ENCODE peak calls at places on chromosomes 13 and 19, in four cellular contexts. I is GM12878, G is IMR-90, O is K562. M is an unnamed sample.

GRCh38 chr13:27406178-27406939 is 18.1 kb upstream of the GTF3A start:
- DNase-seq in I (no peak), G (peak; percentile 49), O (peak; percentile 17), M (no peak)

GRCh38 chr13:99307247-99307646 is at the start of gene GPR183:
- DNase-seq in I (no peak), G (peak; percentile 43), O (no peak), M (no peak)

GRCh38 chr19:47340477-47341208 is 8.5 kb upstream of the DHX34 start:
- DNase-seq in I (no peak), G (no peak), O (no peak), M (no peak)

GRCh38 chr19:35031072-35031881 is 1.0 kb downstream of the SCN1B start:
- DNase-seq in I (no peak), G (peak; percentile 18), O (peak; percentile 66), M (no peak)

GRCh38 chr19:3146677-3147100 is 10.9 kb downstream of the GNA15 start:
- DNase-seq in I (no peak), G (no peak), O (peak; percentile 68), M (peak; percentile 96)

GRCh38 chr19:35354898-35355297 is 3.4 kb upstream of the FFAR3 start:
- DNase-seq in I (peak; percentile 65), G (no peak), O (no peak), M (no peak)

GRCh38 chr19:11495885-11496284 is 9.8 kb downstream of the ZNF653 start:
- DNase-seq in I (no peak), G (no peak), O (no peak), M (no peak)

GRCh38 chr13:25175026-25175425 is 2.9 kb upstream of the AMER2 start:
- DNase-seq in I (no peak), G (no peak), O (no peak), M (no peak)

GRCh38 chr13:104014803-104015645 is 948.8 kb upstream of the SLC10A2 start:
- DNase-seq in I (no peak), G (peak; percentile 39), O (no peak), M (no peak)

GRCh38 chr19:46460981-46461380 is 10.4 kb downstream of the PNMA8A start:
- DNase-seq in I (no peak), G (no peak), O (no peak), M (no peak)

GRCh38 chr13:90867336-90867683 is 480.2 kb upstream of the MIR17HG start:
- DNase-seq in I (peak; percentile 24), G (peak; percentile 27), O (peak; percentile 58), M (peak; percentile 39)

GRCh38 chr13:44918323-44919102 is 70.8 kb downstream of the NUFIP1 start:
- DNase-seq in I (no peak), G (peak; percentile 97), O (peak; percentile 67), M (peak; percentile 88)

GRCh38 chr13:109783447-109783814 is 3.0 kb downstream of the IRS2 start:
- DNase-seq in I (no peak), G (no peak), O (no peak), M (peak; percentile 79)

GRCh38 chr13:44870456-44870929 is 118.8 kb downstream of the NUFIP1 start:
- DNase-seq in I (no peak), G (no peak), O (no peak), M (no peak)

GRCh38 chr19:1768248-1768647 is 14.9 kb downstream of the ONECUT3 start:
- DNase-seq in I (no peak), G (no peak), O (peak; percentile 65), M (peak; percentile 96)

GRCh38 chr19:39936020-39936419 is 1.6 kb upstream of the FCGBP start:
- DNase-seq in I (no peak), G (no peak), O (no peak), M (no peak)
- TF ChIP-seq CHD1 in I (no peak), G (no peak), O (no peak), M (no peak)

GRCh38 chr13:40114305-40114896 is 458.9 kb downstream of the COG6 start:
- DNase-seq in I (no peak), G (no peak), O (no peak), M (no peak)

GRCh38 chr13:40115456-40115855 is 460.0 kb downstream of the COG6 start:
- DNase-seq in I (no peak), G (no peak), O (no peak), M (no peak)

GRCh38 chr13:40113644-40114304 is 458.3 kb downstream of the COG6 start:
- DNase-seq in I (no peak), G (no peak), O (no peak), M (no peak)

GRCh38 chr13:40118337-40118736 is 462.9 kb downstream of the COG6 start:
- DNase-seq in I (no peak), G (no peak), O (no peak), M (no peak)

GRCh38 chr13:40116008-40116407 is 460.5 kb downstream of the COG6 start:
- DNase-seq in I (peak; percentile 48), G (peak; percentile 40), O (peak; percentile 46), M (no peak)
- TF ChIP-seq CHD1 in I (no peak), G (no peak), O (no peak), M (no peak)

GRCh38 chr13:38662362-38662761 is 24.5 kb upstream of the FREM2 start:
- DNase-seq in I (no peak), G (peak; percentile 16), O (no peak), M (no peak)

GRCh38 chr13:38657191-38657590 is 29.7 kb upstream of the FREM2 start:
- DNase-seq in I (no peak), G (peak; percentile 6), O (no peak), M (no peak)

GRCh38 chr13:38661276-38661675 is 25.6 kb upstream of the FREM2 start:
- DNase-seq in I (no peak), G (no peak), O (no peak), M (no peak)

DNA sequence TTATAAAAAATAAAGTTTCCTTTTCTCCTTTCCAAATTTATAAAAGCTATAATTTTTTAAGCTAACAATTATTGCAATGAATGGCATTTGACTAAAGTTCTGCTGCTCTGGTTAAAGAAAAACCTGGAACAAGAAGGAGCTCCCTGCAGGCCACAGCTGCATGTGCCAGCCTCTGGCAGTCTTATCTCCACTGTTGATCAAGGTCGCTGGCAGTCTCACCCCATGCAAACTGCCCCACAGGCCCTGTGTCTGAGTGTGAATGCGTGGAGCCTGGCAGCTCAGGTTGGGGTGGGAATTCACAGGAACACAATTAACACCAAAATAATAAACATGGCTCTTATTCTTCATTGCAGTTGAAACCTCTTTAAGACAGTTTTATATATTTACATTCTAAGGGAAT is 30.2 kb upstream of the FREM2 start:
- DNase-seq in I (no peak), G (no peak), O (no peak), M (no peak)
- TF ChIP-seq CHD1 in I (no peak), G (no peak), O (no peak), M (no peak)

GRCh38 chr13:95643471-95643813 is 1.1 kb downstream of the DZIP1 start:
- DNase-seq in I (no peak), G (peak; percentile 43), O (no peak), M (no peak)
- TF ChIP-seq CHD1 in I (no peak), G (no peak), O (no peak), M (no peak)

GRCh38 chr13:76828316-76828741 is 57.9 kb downstream of the KCTD12 start:
- DNase-seq in I (no peak), G (peak; percentile 17), O (no peak), M (no peak)

GRCh38 chr13:76823969-76824368 is 62.2 kb downstream of the KCTD12 start:
- DNase-seq in I (no peak), G (no peak), O (no peak), M (no peak)

GRCh38 chr13:76826527-76826926 is 59.7 kb downstream of the KCTD12 start:
- DNase-seq in I (no peak), G (no peak), O (no peak), M (no peak)

GRCh38 chr13:76822691-76823267 is 63.4 kb downstream of the KCTD12 start:
- DNase-seq in I (no peak), G (peak; percentile 34), O (no peak), M (no peak)

GRCh38 chr13:76825415-76825814 is 60.8 kb downstream of the KCTD12 start:
- DNase-seq in I (no peak), G (peak; percentile 33), O (no peak), M (no peak)
- TF ChIP-seq CHD1 in I (no peak), G (no peak), O (no peak), M (no peak)